ENCODE peak calls at places on chromosomes 5 and 9, in nine cellular contexts. G, F, W, N, Q, D, L, U and P are unnamed samples.

GRCh38 chr9:121372563-121373400 is 2.7 kb upstream of the STOM start:
- DNase-seq in N (no peak), D (no peak), G (no peak), F (no peak), Q (no peak), U (no peak), L (peak), W (peak), P (no peak)

GRCh38 chr9:120947222-120947621 is 20.6 kb upstream of the TRAF1 start:
- DNase-seq in F (no peak), N (no peak), D (no peak), Q (no peak), G (no peak), L (no peak), U (no peak), W (no peak), P (no peak)

GRCh38 chr5:143561248-143561647 is 157.8 kb upstream of the NR3C1 start:
- DNase-seq in W (no peak), D (no peak), Q (no peak), F (no peak), L (no peak), N (no peak), U (no peak), G (no peak), P (no peak)

GRCh38 chr9:126791406-126792230 is 13.2 kb upstream of the ZBTB43 start:
- DNase-seq in N (no peak), G (no peak), F (peak), U (no peak), Q (peak), W (peak), L (peak), D (no peak), P (peak)

GRCh38 chr5:104498281-104498680 is 935.7 kb upstream of the NUDT12 start:
- DNase-seq in N (no peak), G (no peak), L (peak), F (no peak), D (no peak), W (peak), U (no peak), Q (no peak), P (peak)

GRCh38 chr5:73183491-73183891 is 10.5 kb downstream of the TMEM174 start:
- DNase-seq in L (no peak), U (no peak), N (no peak), W (no peak), D (no peak), F (no peak), G (no peak), Q (no peak), P (no peak)

GRCh38 chr5:127963931-127964330 is 119.6 kb upstream of the SLC12A2 start:
- DNase-seq in F (peak), D (no peak), Q (no peak), G (no peak), L (peak), W (no peak), U (no peak), N (no peak), P (peak)

GRCh38 chr5:73122875-73123810 is 2.8 kb downstream of the TMEM171 start:
- DNase-seq in F (peak), L (peak), Q (no peak), D (no peak), W (peak), N (no peak), G (no peak), U (no peak), P (peak)

GRCh38 chr9:104276709-104277245 is 182.7 kb downstream of the SMC2 start:
- DNase-seq in F (peak), D (no peak), Q (no peak), U (no peak), W (peak), N (no peak), G (no peak), L (peak), P (peak)

GRCh38 chr5:98933446-98934072 is 4.8 kb upstream of the CHD1 start:
- DNase-seq in G (no peak), W (no peak), U (peak), D (no peak), L (no peak), F (no peak), N (no peak), Q (no peak), P (no peak)

GRCh38 chr5:149406203-149406978 is 27.3 kb upstream of the IL17B start:
- DNase-seq in D (no peak), G (peak), U (no peak), N (peak), L (peak), Q (peak), F (peak), W (peak), P (peak)

GRCh38 chr5:35854248-35854647 is 2.4 kb upstream of the IL7R start:
- DNase-seq in F (no peak), W (no peak), N (no peak), L (no peak), Q (no peak), G (no peak), D (no peak), U (no peak), P (no peak)

GRCh38 chr5:124744170-124744911 is 2.1 kb downstream of the ZNF608 start:
- DNase-seq in U (no peak), G (no peak), L (peak), W (peak), D (peak), F (no peak), Q (peak), N (peak), P (peak)

GRCh38 chr5:18197734-18198133 is 563.5 kb downstream of the TAF11L14 start:
- DNase-seq in F (no peak), U (no peak), N (no peak), G (no peak), D (no peak), L (no peak), Q (no peak), W (no peak), P (no peak)

GRCh38 chr9:80191108-80191507 is 619.3 kb downstream of the TLE4 start:
- DNase-seq in F (no peak), W (peak), Q (no peak), L (peak), D (no peak), G (no peak), U (no peak), N (no peak), P (peak)

GRCh38 chr9:77021928-77022782 is 2.7 kb downstream of the FOXB2 start:
- DNase-seq in Q (no peak), D (no peak), G (no peak), N (no peak), L (no peak), W (no peak), U (no peak), F (no peak), P (no peak)

GRCh38 chr9:90969021-90969675 is 167.5 kb downstream of the SYK start:
- DNase-seq in G (no peak), F (no peak), Q (no peak), N (no peak), U (no peak), D (no peak), W (no peak), L (no peak), P (no peak)

GRCh38 chr9:76269789-76270188 is 124.4 kb downstream of the RFK start:
- DNase-seq in W (peak), F (no peak), N (no peak), L (peak), Q (no peak), G (no peak), U (no peak), D (no peak), P (no peak)

DNA sequence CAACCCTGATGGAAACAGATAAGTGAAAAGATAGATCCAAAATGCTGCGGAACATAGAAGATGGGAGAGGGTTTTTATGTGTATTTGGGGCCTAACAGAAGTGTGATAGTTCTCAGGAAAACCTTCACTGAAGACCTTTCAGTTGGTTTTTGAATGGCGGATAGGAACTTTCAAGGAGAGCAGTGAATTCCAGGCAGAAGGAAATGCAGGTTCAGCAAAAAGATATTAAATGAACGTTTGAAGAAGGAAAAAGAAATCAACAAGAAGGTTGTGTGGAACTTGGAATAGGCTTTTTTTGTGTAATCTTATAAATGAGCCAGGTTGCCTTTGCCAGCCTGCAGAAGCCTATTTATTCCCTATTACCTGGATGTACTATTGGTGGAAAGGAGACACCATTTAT is 2.1 kb downstream of the PPIP5K2 start:
- DNase-seq in L (no peak), F (no peak), U (no peak), N (no peak), Q (no peak), G (no peak), W (no peak), D (no peak), P (no peak)
- H3K4me3 ChIP-seq in L (no peak), F (no peak), U (no peak), N (no peak), Q (no peak), G (no peak), W (no peak), D (no peak), P (no peak)

GRCh38 chr9:13213337-13213736 is 66.2 kb downstream of the MPDZ start:
- DNase-seq in L (peak), G (no peak), F (peak), U (no peak), Q (no peak), N (no peak), D (no peak), W (peak), P (peak)
- TF ChIP-seq CTCF in L (no peak), G (peak), F (peak), U (no peak), Q (peak), N (no peak), D (peak), W (peak), P (no peak)

GRCh38 chr5:122846051-122846567 is 696 bp downstream of the SNX24 start:
- DNase-seq in L (peak), U (no peak), N (no peak), W (peak), F (peak), Q (no peak), G (no peak), D (no peak), P (peak)
- H3K4me3 ChIP-seq in L (peak), U (peak), N (peak), W (peak), F (peak), Q (peak), G (peak), D (peak), P (peak)

DNA sequence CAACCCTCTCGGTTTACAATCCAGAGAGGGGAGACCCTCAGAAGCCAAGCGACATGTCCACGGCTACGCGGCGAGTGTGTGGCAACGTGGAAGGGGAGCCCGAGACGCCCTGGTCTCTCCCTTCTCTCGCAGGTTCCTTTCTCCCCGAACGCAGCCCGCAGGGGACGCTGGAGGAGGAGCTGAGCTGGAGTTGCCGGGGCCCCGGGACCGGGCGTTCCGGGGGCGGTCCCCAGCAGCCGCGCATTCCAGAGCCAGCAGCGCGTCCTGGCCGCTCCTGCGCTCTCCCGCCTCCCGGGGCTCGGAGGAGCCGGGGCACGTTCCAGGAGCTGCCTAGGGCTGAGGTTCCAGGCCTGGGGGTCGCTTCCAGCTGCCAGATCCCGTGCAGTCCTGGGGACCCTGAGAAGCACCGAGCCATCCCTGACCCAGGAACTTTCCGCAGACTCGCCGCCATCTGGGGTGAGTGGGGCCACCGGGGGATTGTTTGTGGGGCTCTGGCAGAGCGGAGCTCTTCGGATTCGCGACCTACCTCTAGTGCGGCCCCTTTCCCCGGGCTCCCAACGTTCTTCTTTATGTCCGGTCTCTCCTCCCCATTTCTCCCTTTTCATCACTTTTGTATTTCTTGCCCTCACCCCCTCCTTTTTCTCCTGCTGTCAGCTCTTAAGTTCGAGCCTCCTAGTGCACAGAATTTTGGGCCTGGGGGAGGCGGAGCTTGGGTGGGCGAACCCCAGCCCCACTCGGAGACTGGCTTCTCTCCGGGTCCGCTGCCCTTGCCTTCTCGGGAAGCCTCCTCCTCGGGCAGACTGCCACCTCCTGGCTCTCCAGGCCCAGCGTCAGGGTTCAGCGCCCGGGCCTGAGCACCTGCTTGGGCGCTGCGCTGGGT is at the start of gene SMIM3:
- DNase-seq in N (peak), F (peak), L (peak), Q (peak), G (peak), W (peak), D (peak), U (peak), P (peak)
- TF ChIP-seq CTCF in N (no peak), F (peak), L (peak), Q (no peak), G (peak), W (peak), D (peak), U (peak), P (peak)